ENCODE peak calls at places on chromosome 18, in five cellular contexts. P is Peyer's patch; R is HCT116; U is colonic mucosa; I is CD8-positive, alpha-beta memory T cell. B is an unnamed sample.

GRCh38 chr18:77062518-77063003 is 70.0 kb downstream of the MBP start:
- DNase-seq in P (no peak), R (no peak), U (no peak), I (peak), B (no peak)

GRCh38 chr18:80196528-80197320 is 50.6 kb downstream of the PARD6G start:
- DNase-seq in P (no peak), R (no peak), U (no peak), I (no peak), B (peak)

GRCh38 chr18:13513015-13513414 is 213.3 kb downstream of the FAM210A start:
- DNase-seq in P (no peak), R (no peak), U (no peak), I (no peak), B (no peak)

GRCh38 chr18:8116346-8117007 is 492.8 kb upstream of the RAB12 start:
- DNase-seq in P (no peak), R (peak), U (no peak), I (no peak), B (no peak)

GRCh38 chr18:73893879-73894278 is 253.8 kb downstream of the FBXO15 start:
- DNase-seq in P (no peak), R (no peak), U (no peak), I (no peak), B (no peak)

GRCh38 chr18:14117611-14118010 is 14.6 kb downstream of the ZNF519 start:
- DNase-seq in P (no peak), R (no peak), U (no peak), I (no peak), B (no peak)

GRCh38 chr18:9095297-9096012 is 7.0 kb upstream of the NDUFV2 start:
- DNase-seq in P (no peak), R (no peak), U (no peak), I (peak), B (no peak)

GRCh38 chr18:59303006-59303405 is 15.4 kb downstream of the CPLX4 start:
- DNase-seq in P (no peak), R (no peak), U (no peak), I (no peak), B (no peak)

GRCh38 chr18:34848695-34849094 is 138.6 kb downstream of the DTNA start:
- DNase-seq in P (no peak), R (no peak), U (no peak), I (no peak), B (no peak)

GRCh38 chr18:11219571-11219970 is 70.2 kb upstream of the PIEZO2 start:
- DNase-seq in P (no peak), R (no peak), U (no peak), I (no peak), B (no peak)

GRCh38 chr18:64991102-64991501 is 759.7 kb upstream of the CDH7 start:
- DNase-seq in P (no peak), R (no peak), U (no peak), I (no peak), B (no peak)

GRCh38 chr18:44536619-44537018 is 144.1 kb upstream of the SETBP1 start:
- DNase-seq in P (no peak), R (no peak), U (no peak), I (no peak), B (no peak)

GRCh38 chr18:10213526-10213925 is 240.9 kb upstream of the APCDD1 start:
- DNase-seq in P (no peak), R (no peak), U (no peak), I (no peak), B (peak)

GRCh38 chr18:11909081-11909410 is 929 bp upstream of the MPPE1 start:
- DNase-seq in P (no peak), R (no peak), U (no peak), I (no peak), B (no peak)

GRCh38 chr18:5294113-5294617 is 1.4 kb downstream of the ZBTB14 start:
- DNase-seq in P (peak), R (no peak), U (peak), I (no peak), B (no peak)

GRCh38 chr18:72460210-72460680 is 83.9 kb downstream of the CBLN2 start:
- DNase-seq in P (no peak), R (no peak), U (no peak), I (no peak), B (no peak)

GRCh38 chr18:27377251-27377650 is 192.1 kb upstream of the CHST9 start:
- DNase-seq in P (no peak), R (no peak), U (no peak), I (no peak), B (no peak)

GRCh38 chr18:26547302-26548143 is 830 bp downstream of the KCTD1 start:
- DNase-seq in P (peak), R (no peak), U (peak), I (peak), B (peak)

GRCh38 chr18:13245481-13246000 is 27.0 kb downstream of the LDLRAD4 start:
- DNase-seq in P (peak), R (no peak), U (no peak), I (no peak), B (no peak)

GRCh38 chr18:56889621-56890020 is 238.5 kb downstream of the WDR7 start:
- DNase-seq in P (no peak), R (no peak), U (no peak), I (no peak), B (no peak)

GRCh38 chr18:52242711-52243110 is 97.3 kb upstream of the DCC start:
- DNase-seq in P (no peak), R (no peak), U (no peak), I (no peak), B (no peak)

GRCh38 chr18:31428211-31428610 is 19.3 kb upstream of the DSG3 start:
- DNase-seq in P (no peak), R (no peak), U (no peak), I (no peak), B (no peak)

GRCh38 chr18:59048378-59048777 is 91.3 kb upstream of the SEC11C start:
- DNase-seq in P (no peak), R (no peak), U (no peak), I (no peak), B (no peak)

GRCh38 chr18:24605454-24605853 is 145.0 kb downstream of the HRH4 start:
- DNase-seq in P (no peak), R (no peak), U (no peak), I (no peak), B (no peak)
- H3K27ac ChIP-seq in P (no peak), R (no peak), U (no peak), I (no peak), B (no peak)

DNA sequence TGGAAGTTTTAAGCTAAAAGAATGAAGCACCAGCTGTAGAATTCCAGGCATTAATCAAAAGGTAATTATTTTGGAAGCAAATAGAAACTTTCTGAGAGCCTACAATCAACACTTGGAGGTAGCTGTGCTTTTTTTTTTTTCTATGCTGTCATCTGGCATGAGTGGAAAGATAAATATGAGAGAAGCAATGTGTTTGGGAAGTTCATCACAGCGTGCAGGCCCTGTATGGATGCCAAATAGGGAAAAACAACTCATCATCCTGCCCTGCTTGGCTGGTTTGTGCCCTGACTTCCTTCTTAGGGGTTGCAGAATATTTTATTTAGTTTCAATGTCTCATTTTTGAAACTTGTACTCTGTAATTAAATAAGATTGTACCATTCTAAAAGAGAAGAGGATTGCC is 437.4 kb downstream of the PIK3C3 start:
- DNase-seq in P (no peak), R (no peak), U (no peak), I (no peak), B (no peak)
- H3K27ac ChIP-seq in P (no peak), R (no peak), U (no peak), I (no peak), B (no peak)

GRCh38 chr18:48029296-48029986 is 99.0 kb upstream of the SMAD2 start:
- DNase-seq in P (no peak), R (no peak), U (no peak), I (no peak), B (no peak)
- H3K27ac ChIP-seq in P (no peak), R (no peak), U (no peak), I (no peak), B (no peak)

DNA sequence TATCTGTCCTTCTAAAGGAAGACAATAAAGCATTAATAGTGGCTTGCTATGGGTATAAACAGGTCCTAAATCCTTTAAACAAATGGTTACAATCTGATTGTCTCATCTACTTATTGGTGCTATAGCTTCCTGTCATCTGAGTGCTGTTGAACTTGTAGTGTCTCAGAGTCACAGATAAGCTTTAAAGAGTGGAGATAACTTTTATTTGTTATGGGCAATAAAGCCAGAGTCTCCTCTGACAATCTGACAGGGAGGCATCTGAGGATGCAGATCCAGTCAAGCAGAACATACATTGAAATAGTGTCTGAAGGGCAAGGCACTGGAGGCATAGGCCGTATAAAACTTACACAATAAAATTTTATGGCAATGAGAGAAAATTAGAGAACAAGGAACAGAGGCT is 1132.4 kb upstream of the CDH2 start:
- DNase-seq in P (no peak), R (no peak), U (no peak), I (no peak), B (no peak)
- H3K27ac ChIP-seq in P (no peak), R (no peak), U (no peak), I (no peak), B (no peak)

B was measured in lung.